ENCODE peak calls at places on chromosomes 5 and 9, in eight cellular contexts. One of them, this sample, is unnamed.

GRCh38 chr5:80229902-80230255 is 26.0 kb downstream of the SERINC5 start:
- DNase-seq in T-cell: no peak
- DNase-seq in AG09319: no peak
- DNase-seq in heart left ventricle: no peak
- DNase-seq in cardiac septum: peak
- DNase-seq in keratinocyte: no peak
- DNase-seq in A549: peak
- DNase-seq in Ammon's horn: no peak
- DNase-seq in this sample: no peak

GRCh38 chr5:146540421-146540820 is 24.4 kb upstream of the GPR151 start:
- DNase-seq in cardiac septum: no peak
- DNase-seq in AG09319: no peak
- DNase-seq in Ammon's horn: no peak
- DNase-seq in T-cell: no peak
- DNase-seq in heart left ventricle: no peak
- DNase-seq in keratinocyte: no peak
- DNase-seq in A549: no peak
- DNase-seq in this sample: no peak

GRCh38 chr5:59157001-59157527 is 574.2 kb downstream of the RAB3C start:
- DNase-seq in keratinocyte: no peak
- DNase-seq in cardiac septum: no peak
- DNase-seq in AG09319: no peak
- DNase-seq in T-cell: no peak
- DNase-seq in A549: no peak
- DNase-seq in heart left ventricle: no peak
- DNase-seq in Ammon's horn: no peak
- DNase-seq in this sample: no peak

GRCh38 chr9:27717991-27718390 is 144.7 kb upstream of the C9orf72 start:
- DNase-seq in AG09319: no peak
- DNase-seq in Ammon's horn: no peak
- DNase-seq in heart left ventricle: no peak
- DNase-seq in cardiac septum: no peak
- DNase-seq in keratinocyte: no peak
- DNase-seq in A549: no peak
- DNase-seq in T-cell: no peak
- DNase-seq in this sample: no peak

GRCh38 chr9:31700252-31701045 is 684.0 kb upstream of the ACO1 start:
- DNase-seq in keratinocyte: peak
- DNase-seq in cardiac septum: no peak
- DNase-seq in heart left ventricle: no peak
- DNase-seq in T-cell: no peak
- DNase-seq in AG09319: no peak
- DNase-seq in A549: no peak
- DNase-seq in Ammon's horn: no peak
- DNase-seq in this sample: no peak

GRCh38 chr9:108784998-108785397 is 70.8 kb downstream of the ACTL7B start:
- DNase-seq in A549: no peak
- DNase-seq in AG09319: peak
- DNase-seq in Ammon's horn: no peak
- DNase-seq in T-cell: no peak
- DNase-seq in heart left ventricle: no peak
- DNase-seq in cardiac septum: no peak
- DNase-seq in keratinocyte: no peak
- DNase-seq in this sample: peak

GRCh38 chr9:16281707-16282106 is 588.8 kb downstream of the BNC2 start:
- DNase-seq in Ammon's horn: no peak
- DNase-seq in T-cell: no peak
- DNase-seq in cardiac septum: no peak
- DNase-seq in heart left ventricle: no peak
- DNase-seq in A549: no peak
- DNase-seq in AG09319: no peak
- DNase-seq in keratinocyte: no peak
- DNase-seq in this sample: no peak

GRCh38 chr5:145660897-145661650 is 174.1 kb downstream of the PRELID2 start:
- DNase-seq in A549: peak
- DNase-seq in cardiac septum: no peak
- DNase-seq in keratinocyte: no peak
- DNase-seq in Ammon's horn: peak
- DNase-seq in heart left ventricle: no peak
- DNase-seq in T-cell: no peak
- DNase-seq in AG09319: peak
- DNase-seq in this sample: no peak

GRCh38 chr9:125889524-125890473 is 142.6 kb downstream of the PBX3 start:
- DNase-seq in A549: peak
- DNase-seq in keratinocyte: no peak
- DNase-seq in Ammon's horn: no peak
- DNase-seq in T-cell: peak
- DNase-seq in AG09319: no peak
- DNase-seq in heart left ventricle: peak
- DNase-seq in cardiac septum: peak
- DNase-seq in this sample: peak

GRCh38 chr9:15231788-15232635 is 75.0 kb downstream of the TTC39B start:
- DNase-seq in cardiac septum: no peak
- DNase-seq in A549: peak
- DNase-seq in heart left ventricle: no peak
- DNase-seq in AG09319: no peak
- DNase-seq in Ammon's horn: no peak
- DNase-seq in keratinocyte: no peak
- DNase-seq in T-cell: no peak
- DNase-seq in this sample: no peak

This sample was measured in HL-60.